ENCODE peak calls at places on chromosomes 13 and 19, in nine cellular contexts. One of them, this sample, is unnamed. For H3K4me1, the result is how much of the 10 kb centered on the place peaks cover.

GRCh38 chr19:49560358-49560900 is 19.9 kb downstream of the NOSIP start:
- DNase-seq in H1: no peak
- DNase-seq in endothelial cell of umbilical vein: no peak
- DNase-seq in GM23248: no peak
- DNase-seq in neural progenitor cell: no peak
- DNase-seq in GM23338: no peak
- DNase-seq in astrocyte: no peak
- DNase-seq in hepatocyte: no peak
- DNase-seq in fibroblast of lung: no peak
- DNase-seq in this sample: no peak

GRCh38 chr13:31982540-31982939 is 49.0 kb upstream of the FRY start:
- DNase-seq in H1: no peak
- DNase-seq in endothelial cell of umbilical vein: peak
- DNase-seq in GM23248: peak
- DNase-seq in neural progenitor cell: no peak
- DNase-seq in GM23338: no peak
- DNase-seq in astrocyte: peak
- DNase-seq in hepatocyte: peak
- DNase-seq in fibroblast of lung: peak
- DNase-seq in this sample: peak

GRCh38 chr13:23146811-23147245 is 34.0 kb upstream of the SGCG start:
- DNase-seq in H1: no peak
- DNase-seq in endothelial cell of umbilical vein: no peak
- DNase-seq in GM23248: peak
- DNase-seq in neural progenitor cell: no peak
- DNase-seq in GM23338: no peak
- DNase-seq in astrocyte: no peak
- DNase-seq in hepatocyte: no peak
- DNase-seq in fibroblast of lung: peak
- DNase-seq in this sample: no peak

GRCh38 chr19:17615889-17616685 is 60.6 kb downstream of the COLGALT1 start:
- DNase-seq in H1: no peak
- DNase-seq in endothelial cell of umbilical vein: no peak
- DNase-seq in GM23248: peak
- DNase-seq in neural progenitor cell: peak
- DNase-seq in GM23338: peak
- DNase-seq in astrocyte: no peak
- DNase-seq in hepatocyte: no peak
- DNase-seq in fibroblast of lung: no peak
- DNase-seq in this sample: no peak

GRCh38 chr19:28213476-28214082 is 999.4 kb downstream of the UQCRFS1 start:
- DNase-seq in H1: no peak
- DNase-seq in endothelial cell of umbilical vein: no peak
- DNase-seq in GM23248: peak
- DNase-seq in neural progenitor cell: no peak
- DNase-seq in GM23338: peak
- DNase-seq in astrocyte: peak
- DNase-seq in hepatocyte: no peak
- DNase-seq in fibroblast of lung: no peak
- DNase-seq in this sample: no peak

GRCh38 chr13:49657241-49657641 is 28.9 kb downstream of the ARL11 start:
- DNase-seq in H1: no peak
- DNase-seq in endothelial cell of umbilical vein: no peak
- DNase-seq in GM23248: no peak
- DNase-seq in neural progenitor cell: peak
- DNase-seq in GM23338: no peak
- DNase-seq in astrocyte: no peak
- DNase-seq in hepatocyte: peak
- DNase-seq in fibroblast of lung: no peak
- DNase-seq in this sample: no peak

GRCh38 chr13:22080832-22081231 is 410.0 kb downstream of the FGF9 start:
- DNase-seq in H1: no peak
- DNase-seq in endothelial cell of umbilical vein: no peak
- DNase-seq in GM23248: no peak
- DNase-seq in neural progenitor cell: no peak
- DNase-seq in GM23338: peak
- DNase-seq in astrocyte: no peak
- DNase-seq in hepatocyte: no peak
- DNase-seq in fibroblast of lung: no peak
- DNase-seq in this sample: no peak

GRCh38 chr13:114043421-114044053 is 69.7 kb upstream of the C13orf46 start:
- DNase-seq in H1: no peak
- DNase-seq in endothelial cell of umbilical vein: no peak
- DNase-seq in GM23248: peak
- DNase-seq in neural progenitor cell: no peak
- DNase-seq in GM23338: peak
- DNase-seq in astrocyte: peak
- DNase-seq in hepatocyte: peak
- DNase-seq in fibroblast of lung: peak
- DNase-seq in this sample: no peak

GRCh38 chr13:27079421-27079958 is 92.1 kb downstream of the USP12 start:
- DNase-seq in H1: peak
- DNase-seq in endothelial cell of umbilical vein: no peak
- DNase-seq in GM23248: peak
- DNase-seq in neural progenitor cell: peak
- DNase-seq in GM23338: peak
- DNase-seq in astrocyte: peak
- DNase-seq in hepatocyte: no peak
- DNase-seq in fibroblast of lung: peak
- DNase-seq in this sample: no peak

GRCh38 chr13:83065136-83065535 is 817.1 kb downstream of the SLITRK1 start:
- DNase-seq in H1: no peak
- DNase-seq in endothelial cell of umbilical vein: no peak
- DNase-seq in GM23248: peak
- DNase-seq in neural progenitor cell: no peak
- DNase-seq in GM23338: no peak
- DNase-seq in astrocyte: peak
- DNase-seq in hepatocyte: peak
- DNase-seq in fibroblast of lung: peak
- DNase-seq in this sample: no peak

GRCh38 chr19:49362048-49362925 is at the start of gene TEAD2:
- DNase-seq in H1: no peak
- DNase-seq in endothelial cell of umbilical vein: peak
- DNase-seq in GM23248: peak
- DNase-seq in neural progenitor cell: peak
- DNase-seq in GM23338: peak
- DNase-seq in astrocyte: peak
- DNase-seq in hepatocyte: peak
- DNase-seq in fibroblast of lung: peak
- DNase-seq in this sample: no peak

GRCh38 chr13:46655727-46656180 is 102.8 kb downstream of the LRCH1 start:
- DNase-seq in H1: no peak
- DNase-seq in endothelial cell of umbilical vein: peak
- DNase-seq in GM23248: no peak
- DNase-seq in neural progenitor cell: peak
- DNase-seq in GM23338: peak
- DNase-seq in astrocyte: no peak
- DNase-seq in hepatocyte: no peak
- DNase-seq in fibroblast of lung: peak
- DNase-seq in this sample: peak

GRCh38 chr13:30045916-30046704 is 195.7 kb upstream of the UBL3 start:
- DNase-seq in H1: no peak
- DNase-seq in endothelial cell of umbilical vein: no peak
- DNase-seq in GM23248: peak
- DNase-seq in neural progenitor cell: no peak
- DNase-seq in GM23338: no peak
- DNase-seq in astrocyte: peak
- DNase-seq in hepatocyte: no peak
- DNase-seq in fibroblast of lung: no peak
- DNase-seq in this sample: no peak

GRCh38 chr19:7516281-7516862 is 469 bp downstream of the ZNF358 start:
- DNase-seq in H1: no peak
- DNase-seq in endothelial cell of umbilical vein: no peak
- DNase-seq in GM23248: peak
- DNase-seq in neural progenitor cell: peak
- DNase-seq in GM23338: peak
- DNase-seq in astrocyte: no peak
- DNase-seq in hepatocyte: peak
- DNase-seq in fibroblast of lung: no peak
- DNase-seq in this sample: no peak

GRCh38 chr13:110113284-110113764 is 193.6 kb downstream of the COL4A1 start:
- DNase-seq in H1: no peak
- DNase-seq in endothelial cell of umbilical vein: no peak
- DNase-seq in GM23248: peak
- DNase-seq in neural progenitor cell: no peak
- DNase-seq in GM23338: no peak
- DNase-seq in astrocyte: peak
- DNase-seq in hepatocyte: no peak
- DNase-seq in fibroblast of lung: no peak
- DNase-seq in this sample: peak

GRCh38 chr13:41668130-41668757 is 210.9 kb downstream of the RGCC start:
- DNase-seq in H1: peak
- DNase-seq in endothelial cell of umbilical vein: peak
- DNase-seq in GM23248: peak
- DNase-seq in neural progenitor cell: peak
- DNase-seq in GM23338: peak
- DNase-seq in astrocyte: peak
- DNase-seq in hepatocyte: peak
- DNase-seq in fibroblast of lung: peak
- DNase-seq in this sample: peak

GRCh38 chr19:12052057-12052570 is 647 bp downstream of the ZNF878 start:
- DNase-seq in H1: no peak
- DNase-seq in endothelial cell of umbilical vein: peak
- DNase-seq in GM23248: peak
- DNase-seq in neural progenitor cell: no peak
- DNase-seq in GM23338: peak
- DNase-seq in astrocyte: peak
- DNase-seq in hepatocyte: peak
- DNase-seq in fibroblast of lung: no peak
- DNase-seq in this sample: no peak

GRCh38 chr19:15292847-15293582 is 39.3 kb downstream of the BRD4 start:
- DNase-seq in H1: no peak
- DNase-seq in endothelial cell of umbilical vein: peak
- DNase-seq in GM23248: no peak
- DNase-seq in neural progenitor cell: no peak
- DNase-seq in GM23338: no peak
- DNase-seq in astrocyte: no peak
- DNase-seq in hepatocyte: no peak
- DNase-seq in fibroblast of lung: peak
- DNase-seq in this sample: no peak

GRCh38 chr19:12838893-12839656 is 760 bp downstream of the MAST1 start:
- DNase-seq in H1: no peak
- DNase-seq in endothelial cell of umbilical vein: no peak
- DNase-seq in GM23248: no peak
- DNase-seq in neural progenitor cell: peak
- DNase-seq in GM23338: no peak
- DNase-seq in astrocyte: no peak
- DNase-seq in hepatocyte: no peak
- DNase-seq in fibroblast of lung: no peak
- DNase-seq in this sample: no peak

GRCh38 chr13:35179494-35179893 is 237.4 kb downstream of the NBEA start:
- DNase-seq in H1: no peak
- DNase-seq in endothelial cell of umbilical vein: no peak
- DNase-seq in GM23248: peak
- DNase-seq in neural progenitor cell: no peak
- DNase-seq in GM23338: no peak
- DNase-seq in astrocyte: peak
- DNase-seq in hepatocyte: no peak
- DNase-seq in fibroblast of lung: no peak
- DNase-seq in this sample: no peak

GRCh38 chr19:5345895-5346386 is 5.3 kb upstream of the PTPRS start:
- DNase-seq in H1: no peak
- DNase-seq in endothelial cell of umbilical vein: peak
- DNase-seq in GM23248: peak
- DNase-seq in neural progenitor cell: no peak
- DNase-seq in GM23338: no peak
- DNase-seq in astrocyte: peak
- DNase-seq in hepatocyte: no peak
- DNase-seq in fibroblast of lung: peak
- DNase-seq in this sample: no peak
- H3K4me2 ChIP-seq in H1: no peak
- H3K4me2 ChIP-seq in endothelial cell of umbilical vein: no peak
- H3K4me2 ChIP-seq in GM23248: no peak
- H3K4me2 ChIP-seq in neural progenitor cell: no peak
- H3K4me2 ChIP-seq in GM23338: no peak
- H3K4me2 ChIP-seq in astrocyte: peak
- H3K4me2 ChIP-seq in hepatocyte: no peak
- H3K4me2 ChIP-seq in fibroblast of lung: peak
- H3K4me2 ChIP-seq in this sample: peak

DNA sequence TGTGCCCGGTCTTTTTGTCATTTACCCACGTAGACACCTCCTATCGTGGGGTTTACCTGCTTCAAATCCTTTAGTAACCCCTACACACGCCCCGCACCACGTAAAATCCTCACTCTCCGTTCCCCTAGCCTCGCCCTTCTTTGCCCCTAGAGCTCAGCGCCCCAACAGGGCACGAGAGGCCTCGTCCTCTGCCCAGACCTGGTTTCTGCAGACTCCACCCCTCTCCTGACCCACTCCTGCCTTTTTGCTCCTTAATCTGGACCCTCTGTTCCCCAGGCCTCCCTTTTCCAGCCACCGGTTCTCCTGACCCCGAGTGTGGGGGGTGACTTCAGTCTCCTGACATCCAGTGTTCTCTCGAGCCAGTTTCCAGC is 427 bp downstream of the ZNF528 start:
- DNase-seq in H1: no peak
- DNase-seq in endothelial cell of umbilical vein: no peak
- DNase-seq in GM23248: peak
- DNase-seq in neural progenitor cell: peak
- DNase-seq in GM23338: peak
- DNase-seq in astrocyte: no peak
- DNase-seq in hepatocyte: peak
- DNase-seq in fibroblast of lung: no peak
- DNase-seq in this sample: no peak
- H3K4me1 ChIP-seq in H1: under half
- H3K4me1 ChIP-seq in endothelial cell of umbilical vein: under half
- H3K4me1 ChIP-seq in GM23248: under half
- H3K4me1 ChIP-seq in neural progenitor cell: under half
- H3K4me1 ChIP-seq in GM23338: under half
- H3K4me1 ChIP-seq in astrocyte: under half
- H3K4me1 ChIP-seq in hepatocyte: under half
- H3K4me1 ChIP-seq in fibroblast of lung: under half
- H3K4me1 ChIP-seq in this sample: under half

DNA sequence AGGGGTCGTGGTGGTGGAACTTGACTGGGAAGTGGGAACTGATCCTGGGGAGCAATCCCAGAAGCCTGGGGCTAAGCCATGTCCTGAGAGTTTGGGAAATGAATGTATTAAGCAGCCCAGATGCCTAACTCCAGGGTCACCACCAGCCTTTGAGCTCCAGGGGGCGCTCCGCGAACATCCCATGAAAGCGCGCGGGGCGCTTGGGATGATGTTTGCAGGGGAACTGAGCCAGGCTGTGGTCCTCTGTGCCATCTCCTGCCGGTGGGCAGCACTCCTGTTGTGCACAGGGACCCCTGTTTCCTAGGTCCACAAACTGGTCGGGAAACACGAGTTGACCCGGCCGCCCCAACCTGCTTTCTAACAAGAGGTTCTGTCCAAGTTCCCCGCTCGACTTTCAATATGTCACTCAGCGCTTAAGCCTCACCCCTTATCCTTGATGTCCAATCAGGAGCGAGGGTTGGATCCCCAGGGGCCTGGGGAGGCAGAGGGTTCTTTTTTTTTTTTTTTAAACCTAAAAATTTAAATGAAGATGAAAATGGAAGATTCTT is 14.4 kb downstream of the LEUTX start:
- DNase-seq in H1: peak
- DNase-seq in endothelial cell of umbilical vein: peak
- DNase-seq in GM23248: peak
- DNase-seq in neural progenitor cell: peak
- DNase-seq in GM23338: peak
- DNase-seq in astrocyte: peak
- DNase-seq in hepatocyte: peak
- DNase-seq in fibroblast of lung: peak
- DNase-seq in this sample: no peak
- H3K4me3 ChIP-seq in H1: peak
- H3K4me3 ChIP-seq in endothelial cell of umbilical vein: peak
- H3K4me3 ChIP-seq in GM23248: peak
- H3K4me3 ChIP-seq in neural progenitor cell: peak
- H3K4me3 ChIP-seq in GM23338: peak
- H3K4me3 ChIP-seq in astrocyte: peak
- H3K4me3 ChIP-seq in hepatocyte: peak
- H3K4me3 ChIP-seq in fibroblast of lung: peak
- H3K4me3 ChIP-seq in this sample: no peak

GRCh38 chr13:68551701-68552522 is 1321.8 kb upstream of the PCDH9 start:
- DNase-seq in H1: no peak
- DNase-seq in endothelial cell of umbilical vein: no peak
- DNase-seq in GM23248: no peak
- DNase-seq in neural progenitor cell: no peak
- DNase-seq in GM23338: no peak
- DNase-seq in astrocyte: no peak
- DNase-seq in hepatocyte: no peak
- DNase-seq in fibroblast of lung: no peak
- DNase-seq in this sample: no peak
- H3K4me2 ChIP-seq in H1: no peak
- H3K4me2 ChIP-seq in endothelial cell of umbilical vein: no peak
- H3K4me2 ChIP-seq in GM23248: no peak
- H3K4me2 ChIP-seq in neural progenitor cell: no peak
- H3K4me2 ChIP-seq in GM23338: no peak
- H3K4me2 ChIP-seq in astrocyte: no peak
- H3K4me2 ChIP-seq in hepatocyte: peak
- H3K4me2 ChIP-seq in fibroblast of lung: no peak
- H3K4me2 ChIP-seq in this sample: peak